ENCODE peak calls at places on chromosomes 16 and 17, in four cellular contexts. H is pancreas, T is thoracic aorta, K is psoas muscle. I is an unnamed sample.

GRCh38 chr17:337453-337852 is 15.2 kb downstream of the RPH3AL start:
- DNase-seq in H (peak; percentile 72), T (no peak), K (no peak), I (no peak)

GRCh38 chr17:43341705-43342600 is 56.8 kb upstream of the ARL4D start:
- DNase-seq in H (no peak), T (no peak), K (no peak), I (no peak)

GRCh38 chr17:7557825-7558543 is 566 bp upstream of the TNFSF13 start:
- DNase-seq in H (peak; percentile 98), T (no peak), K (peak; percentile 82), I (peak; percentile 62)

GRCh38 chr17:34654871-34655270 is 75.5 kb downstream of the TMEM132E start:
- DNase-seq in H (no peak), T (no peak), K (no peak), I (no peak)

GRCh38 chr17:50205111-50205821 is 3.8 kb upstream of the COL1A1 start:
- DNase-seq in H (no peak), T (no peak), K (no peak), I (no peak)

GRCh38 chr17:16250635-16251034 is 33.6 kb downstream of the PIGL start:
- DNase-seq in H (no peak), T (no peak), K (no peak), I (no peak)

GRCh38 chr17:1110844-1111598 is 68.8 kb downstream of the ABR start:
- DNase-seq in H (peak; percentile 74), T (peak; percentile 92), K (peak; percentile 76), I (no peak)

GRCh38 chr17:20092292-20092867 is 83.2 kb downstream of the SPECC1 start:
- DNase-seq in H (no peak), T (no peak), K (no peak), I (no peak)

GRCh38 chr17:65020284-65020683 is 36.3 kb downstream of the GNA13 start:
- DNase-seq in H (no peak), T (no peak), K (no peak), I (no peak)

GRCh38 chr17:69090365-69090764 is 29.6 kb upstream of the ABCA9 start:
- DNase-seq in H (no peak), T (no peak), K (no peak), I (no peak)

GRCh38 chr17:40307001-40307690 is 1.8 kb upstream of the RARA start:
- DNase-seq in H (peak; percentile 24), T (no peak), K (no peak), I (no peak)

GRCh38 chr17:13420294-13421277 is 181.1 kb downstream of the HS3ST3A1 start:
- DNase-seq in H (no peak), T (no peak), K (no peak), I (no peak)

GRCh38 chr17:37743612-37743874 is 1.3 kb downstream of the HNF1B start:
- DNase-seq in H (peak; percentile 83), T (no peak), K (no peak), I (no peak)

GRCh38 chr17:72311004-72311403 is 190.2 kb downstream of the SOX9 start:
- DNase-seq in H (no peak), T (no peak), K (no peak), I (no peak)

GRCh38 chr17:38636054-38636453 is 30.3 kb upstream of the SRCIN1 start:
- DNase-seq in H (no peak), T (no peak), K (no peak), I (no peak)

GRCh38 chr17:28446716-28447395 is 26.6 kb upstream of the SLC13A2 start:
- DNase-seq in H (no peak), T (no peak), K (no peak), I (no peak)

GRCh38 chr17:28443901-28444638 is 29.4 kb upstream of the SLC13A2 start:
- DNase-seq in H (no peak), T (no peak), K (no peak), I (no peak)

GRCh38 chr17:28447396-28447760 is 26.1 kb upstream of the SLC13A2 start:
- DNase-seq in H (no peak), T (no peak), K (no peak), I (no peak)

DNA sequence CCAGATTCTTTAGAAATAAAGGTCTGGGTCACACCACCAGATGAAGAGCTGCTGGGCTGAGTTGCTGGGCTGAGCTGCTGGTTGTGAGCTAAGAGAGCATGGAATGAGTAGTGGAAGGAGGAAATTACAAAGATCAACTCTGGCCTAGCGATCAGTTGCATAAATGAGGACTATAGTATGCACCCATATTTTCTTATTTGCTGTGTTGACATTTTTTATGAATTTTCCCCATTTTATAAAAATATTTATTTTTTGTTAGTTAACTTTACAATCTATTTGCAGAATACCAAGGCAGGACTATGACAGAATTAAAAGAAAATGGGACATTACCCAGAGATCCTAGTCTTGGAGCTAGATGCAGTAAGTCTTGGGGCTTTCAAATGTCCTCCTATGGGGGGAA is 23.6 kb upstream of the SLC13A2 start:
- DNase-seq in H (no peak), T (no peak), K (no peak), I (no peak)
- TF ChIP-seq CTCF in H (no peak), T (no peak), K (no peak), I (no peak)

GRCh38 chr17:4788159-4788806 is 481 bp upstream of the GLTPD2 start:
- DNase-seq in H (peak; percentile 3), T (no peak), K (no peak), I (no peak)

GRCh38 chr17:4785311-4786110 is 653 bp downstream of the VMO1 start:
- DNase-seq in H (peak; percentile 55), T (no peak), K (no peak), I (peak; percentile 9)

GRCh38 chr17:4786111-4786491 is at the start of gene VMO1:
- DNase-seq in H (peak; percentile 72), T (no peak), K (no peak), I (no peak)

GRCh38 chr17:4788807-4789700 is at the start of gene GLTPD2:
- DNase-seq in H (peak; percentile 78), T (no peak), K (no peak), I (no peak)

GRCh38 chr17:4786516-4786915 is 352 bp upstream of the VMO1 start:
- DNase-seq in H (peak; percentile 7), T (no peak), K (no peak), I (no peak)
- H3K4me3 ChIP-seq in H (peak overlapping the region; percentile 22), T (peak overlapping the region; percentile 62), K (peak overlapping the region; percentile 52), I (peak overlapping the region; percentile 33)

GRCh38 chr17:3602499-3602898 is 6.7 kb downstream of the TRPV1 start:
- DNase-seq in H (no peak), T (no peak), K (no peak), I (no peak)
- TF ChIP-seq CTCF in H (peak; percentile 18), T (peak; percentile 40), K (peak; percentile 48), I (no peak)

GRCh38 chr17:28227278-28228108 is 91.5 kb upstream of the TMEM97 start:
- DNase-seq in H (peak; percentile 97), T (no peak), K (peak; percentile 27), I (no peak)
- H3K4me3 ChIP-seq in H (peak overlapping the region; percentile 58), T (peak overlapping the region; percentile 60), K (peak overlapping the region; percentile 49), I (peak overlapping the region; percentile 60)

GRCh38 chr17:41864837-41865595 is at the start of gene KLHL11:
- DNase-seq in H (peak; percentile 94), T (peak; percentile 38), K (peak; percentile 91), I (peak; percentile 93)
- TF ChIP-seq CTCF in H (no peak), T (peak; percentile 13), K (no peak), I (peak; percentile 53)

GRCh38 chr16:80554037-80554436 is 13.2 kb downstream of the DYNLRB2 start:
- DNase-seq in H (no peak), T (no peak), K (no peak), I (no peak)
- H3K4me3 ChIP-seq in H (no peak overlapping the region), T (no peak overlapping the region), K (no peak overlapping the region), I (no peak overlapping the region)

DNA sequence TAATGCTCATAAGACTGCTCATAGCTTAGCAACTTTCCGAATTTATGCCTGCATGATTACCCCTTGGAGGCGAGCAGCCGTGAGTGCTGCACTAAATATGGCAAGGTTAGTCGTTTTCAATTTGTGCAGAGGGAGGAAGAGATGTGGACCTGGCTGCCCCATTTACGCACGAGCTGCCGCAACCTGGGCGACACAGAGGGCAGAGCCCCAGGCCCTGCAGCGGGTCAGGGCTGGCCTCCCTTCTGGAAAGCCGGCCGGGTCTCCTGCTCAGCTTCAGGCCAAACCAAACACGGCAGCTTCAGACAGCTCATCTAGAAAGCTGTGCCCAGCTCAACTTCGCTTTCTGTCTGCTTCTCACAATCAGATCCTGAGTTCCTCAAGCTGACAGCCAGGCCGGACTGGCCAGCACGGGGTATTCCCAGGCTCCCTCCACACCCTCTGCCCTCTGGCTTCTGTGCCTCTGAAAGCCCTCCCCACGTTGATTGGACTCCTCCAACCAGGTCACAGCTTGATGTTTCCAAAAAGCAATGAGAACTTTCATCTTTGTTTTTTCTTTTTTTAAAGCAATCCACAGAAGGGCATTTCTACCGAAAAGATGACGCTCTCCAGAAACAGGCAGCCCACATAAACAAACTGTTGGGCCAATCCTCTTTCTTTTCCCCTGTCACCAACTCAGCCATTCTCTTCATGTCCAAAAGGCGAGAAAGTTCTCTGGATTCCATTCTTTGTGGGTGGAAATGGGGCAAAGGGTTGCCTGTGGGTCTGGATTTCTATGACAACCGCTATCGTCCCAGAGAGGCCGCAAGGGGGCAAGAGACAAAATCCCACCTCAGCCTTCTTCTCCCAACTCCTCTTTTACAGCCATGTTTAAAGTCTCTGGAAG is 189.1 kb downstream of the ZFHX3 start:
- DNase-seq in H (no peak), T (no peak), K (no peak), I (no peak)
- TF ChIP-seq CTCF in H (no peak), T (no peak), K (no peak), I (no peak)

DNA sequence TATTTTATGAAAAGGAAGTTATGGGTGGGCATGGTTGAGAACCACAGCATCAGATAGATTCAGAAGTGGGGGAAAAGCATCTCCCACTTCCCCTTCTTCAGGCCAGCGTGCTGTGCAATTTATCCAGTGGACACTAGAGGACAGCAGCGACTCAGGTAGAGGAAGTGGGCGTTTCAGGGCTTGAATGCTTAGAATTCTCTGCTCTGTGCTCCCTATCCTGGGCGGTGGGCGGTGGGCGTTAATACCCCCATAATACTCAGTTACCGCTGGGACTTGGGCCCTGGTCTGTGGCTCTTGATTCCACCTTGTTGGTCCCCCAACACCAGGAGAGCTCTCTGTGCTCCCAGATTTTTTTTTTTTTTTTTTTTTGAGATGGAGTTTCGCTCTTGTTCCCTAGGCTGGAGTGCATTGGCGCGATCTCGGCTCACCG is 3.7 kb upstream of the LYZL6 start:
- DNase-seq in H (no peak), T (no peak), K (no peak), I (no peak)
- H3K4me3 ChIP-seq in H (peak overlapping the region; percentile 30), T (no peak overlapping the region), K (no peak overlapping the region), I (peak overlapping the region; percentile 36)

DNA sequence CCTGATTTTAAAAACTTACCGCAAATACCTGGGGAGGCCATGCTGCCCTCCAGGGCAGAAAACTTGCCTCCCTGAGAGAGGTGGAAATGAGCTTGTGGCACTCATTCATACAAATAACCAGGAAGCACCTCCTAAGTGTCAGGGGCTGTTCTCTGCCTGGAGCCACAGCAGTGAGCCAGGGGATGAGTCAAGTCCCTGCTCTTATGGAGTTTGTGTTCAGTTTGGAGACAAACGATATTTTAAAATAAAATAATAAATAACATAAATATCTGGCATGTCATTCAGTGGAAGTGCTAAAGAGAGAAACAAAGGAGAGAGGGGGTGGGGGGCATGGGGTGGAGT is 313.8 kb downstream of the C16orf95 start:
- DNase-seq in H (no peak), T (no peak), K (no peak), I (no peak)
- TF ChIP-seq CTCF in H (no peak), T (no peak), K (no peak), I (no peak)

I was measured in dorsolateral prefrontal cortex.